ENCODE peak calls at places on chromosomes 4 and X, in four cellular contexts. D is H1, F is IMR-90, U is mesenchymal stem cell. R is an unnamed sample. For H3K4me1, the result is how much of the 10 kb centered on the place peaks cover.

GRCh38 chr4:37827030-37827705 is 682 bp downstream of the PGM2 start:
- DNase-seq in D (no peak), F (peak), U (peak), R (peak)

GRCh38 chr4:152961752-152962117 is 25.6 kb downstream of the FHDC1 start:
- DNase-seq in D (no peak), F (peak), U (no peak), R (no peak)

GRCh38 chrX:119589810-119590209 is 15.4 kb downstream of the UBE2A start:
- DNase-seq in D (no peak), F (no peak), U (no peak), R (no peak)

GRCh38 chr4:159069922-159070321 is 33.0 kb upstream of the RAPGEF2 start:
- DNase-seq in D (no peak), F (peak), U (no peak), R (no peak)

GRCh38 chrX:43718956-43719355 is 62.9 kb downstream of the MAOA start:
- DNase-seq in D (no peak), F (no peak), U (no peak), R (peak)

GRCh38 chrX:80747832-80748231 is 61.8 kb downstream of the BRWD3 start:
- DNase-seq in D (no peak), F (peak), U (no peak), R (no peak)

GRCh38 chrX:139971394-139971749 is 6.1 kb upstream of the CXorf66 start:
- DNase-seq in D (no peak), F (no peak), U (no peak), R (no peak)

GRCh38 chr4:127686656-127687055 is 43.5 kb upstream of the SLC25A31 start:
- DNase-seq in D (no peak), F (peak), U (no peak), R (no peak)

GRCh38 chr4:101347267-101347556 is at the start of gene PPP3CA:
- DNase-seq in D (no peak), F (no peak), U (no peak), R (peak)

GRCh38 chr4:150033937-150034336 is 44.3 kb upstream of the DCLK2 start:
- DNase-seq in D (no peak), F (peak), U (peak), R (no peak)

GRCh38 chr4:110610940-110611785 is 11.7 kb downstream of the PITX2 start:
- DNase-seq in D (no peak), F (no peak), U (no peak), R (no peak)

GRCh38 chr4:109444182-109444844 is 10.7 kb downstream of the SEC24B start:
- DNase-seq in D (no peak), F (no peak), U (no peak), R (peak)
- H3K4me1 ChIP-seq in D (under half), F (under half), U (under half), R (under half)

GRCh38 chr4:130568746-130569145 is 1472.8 kb downstream of the C4orf33 start:
- DNase-seq in D (no peak), F (no peak), U (no peak), R (no peak)

GRCh38 chr4:130576218-130576617 is 1480.3 kb downstream of the C4orf33 start:
- DNase-seq in D (no peak), F (no peak), U (no peak), R (no peak)

GRCh38 chr4:130573742-130574141 is 1477.8 kb downstream of the C4orf33 start:
- DNase-seq in D (no peak), F (no peak), U (no peak), R (no peak)

DNA sequence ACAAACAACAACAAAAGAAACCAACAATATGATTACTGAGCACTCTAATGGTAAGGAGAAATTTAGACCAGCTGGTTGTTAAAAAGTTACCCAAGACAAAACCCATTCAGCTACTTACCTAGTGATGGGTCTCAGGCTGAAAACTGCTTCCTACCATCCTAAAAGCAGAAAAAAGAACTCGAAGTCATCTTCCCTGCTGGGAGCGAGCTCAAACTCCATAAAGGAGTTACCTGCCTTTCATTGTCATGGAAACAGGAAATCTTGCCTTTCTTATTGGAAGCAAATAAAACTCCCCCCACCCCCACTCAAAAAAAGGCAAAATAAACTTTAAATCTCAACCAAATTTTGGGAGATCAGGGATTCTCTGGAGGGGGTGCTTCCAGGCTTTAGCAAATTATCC is 1478.3 kb downstream of the C4orf33 start:
- DNase-seq in D (no peak), F (no peak), U (no peak), R (no peak)
- H3K18ac ChIP-seq in D (no peak), F (no peak), U (no peak), R (no peak)

GRCh38 chr4:1247811-1248261 is 1.1 kb downstream of the CTBP1 start:
- DNase-seq in D (peak), F (no peak), U (peak), R (peak)
- H3K23ac ChIP-seq in D (no peak), F (peak), U (peak), R (no peak)

GRCh38 chrX:6432211-6432610 is 102.7 kb downstream of the VCX3A start:
- DNase-seq in D (no peak), F (no peak), U (no peak), R (peak)
- H3K4me1 ChIP-seq in D (under half), F (under half), U (under half), R (under half)

DNA sequence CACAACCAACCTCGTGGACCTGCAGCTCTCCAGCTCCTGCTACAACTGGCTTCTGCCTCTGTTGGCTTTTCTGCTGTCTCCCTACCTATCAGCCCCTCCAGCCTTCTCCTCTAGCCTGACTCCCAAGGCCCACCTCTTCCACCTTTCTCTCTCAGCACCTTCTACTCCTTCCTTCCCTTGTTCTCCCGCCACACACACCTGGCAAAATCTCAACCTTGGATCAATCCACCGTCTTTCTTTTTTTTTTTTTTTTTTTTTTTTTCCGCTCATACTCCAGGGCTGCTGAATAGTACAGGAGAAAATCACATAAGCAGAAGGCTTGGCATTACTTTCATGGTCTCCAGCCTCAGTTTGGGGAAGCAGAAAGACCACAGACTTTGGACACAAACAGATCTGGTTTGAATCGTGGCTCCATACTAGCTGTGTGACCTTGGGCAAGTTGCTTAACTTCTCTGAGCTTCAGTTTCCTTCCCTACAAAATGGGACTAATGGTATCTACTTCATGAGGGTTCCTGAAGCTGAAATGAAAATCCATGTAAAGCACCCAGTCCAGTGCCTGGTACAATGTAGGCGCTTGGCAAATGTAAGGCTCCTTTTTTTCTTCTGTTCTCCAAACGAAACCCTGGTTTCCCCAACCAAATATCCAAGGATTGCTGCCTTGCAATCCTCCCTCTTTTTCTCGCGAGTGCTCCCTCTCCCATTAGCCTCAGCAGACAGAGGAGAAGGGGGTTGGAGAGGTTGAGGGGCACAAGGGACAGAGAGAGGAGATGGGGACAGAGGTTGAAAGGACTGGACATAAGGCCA is 1.7 kb downstream of the FGD1 start:
- DNase-seq in D (no peak), F (no peak), U (no peak), R (no peak)
- H3K18ac ChIP-seq in D (no peak), F (peak), U (peak), R (peak)

R was measured in trophoblast cell.